ENCODE peak calls at places on chromosomes 16 and 17, in ten cellular contexts. X is bronchial epithelial cell, I is NCI-H774, Q is GM06990, E is SW480, Y is fibroblast of the conjunctiva, C is fibroblast of pulmonary artery, P is left cardiac atrium, M is GDM1, H is aorta. R is an unnamed sample.

GRCh38 chr16:10172848-10173655 is 9.2 kb downstream of the GRIN2A start:
- DNase-seq in H (no peak), P (no peak), M (no peak), E (no peak), C (no peak), X (no peak), I (no peak), Q (no peak), Y (no peak), R (no peak)

GRCh38 chr17:33680479-33680878 is 387.4 kb upstream of the ASIC2 start:
- DNase-seq in X (no peak), Q (no peak), C (no peak), Y (no peak), P (no peak), M (no peak), E (no peak), I (no peak), H (no peak), R (no peak)

GRCh38 chr17:78538033-78538776 is 39.0 kb downstream of the DNAH17 start:
- DNase-seq in X (peak), E (peak), C (peak), M (no peak), H (peak), Y (no peak), Q (no peak), P (no peak), I (no peak), R (no peak)

GRCh38 chr17:36183001-36183810 is 6.8 kb upstream of the TBC1D3B start:
- DNase-seq in X (peak), Q (no peak), E (peak), H (peak), C (peak), Y (peak), P (peak), I (no peak), M (no peak), R (no peak)

GRCh38 chr16:64440005-64440404 is 681.9 kb downstream of the CDH11 start:
- DNase-seq in C (no peak), Q (no peak), I (no peak), M (no peak), E (no peak), Y (no peak), P (no peak), X (peak), H (no peak), R (no peak)

GRCh38 chr16:4090476-4090875 is 25.8 kb downstream of the ADCY9 start:
- DNase-seq in Q (no peak), X (no peak), M (no peak), I (no peak), Y (no peak), C (peak), P (peak), E (no peak), H (peak), R (no peak)

GRCh38 chr17:47239663-47240374 is 13.8 kb upstream of the ITGB3 start:
- DNase-seq in I (no peak), Q (peak), X (peak), E (peak), P (peak), Y (peak), C (peak), H (peak), M (peak), R (peak)

GRCh38 chr17:9905902-9906301 is 831 bp upstream of the RCVRN start:
- DNase-seq in E (peak), I (no peak), C (peak), Q (no peak), M (no peak), P (peak), Y (no peak), X (no peak), H (no peak), R (no peak)

GRCh38 chr16:81446318-81447275 is 2.0 kb downstream of the CMIP start:
- DNase-seq in P (peak), X (peak), C (no peak), I (no peak), E (peak), H (peak), Y (no peak), M (no peak), Q (peak), R (no peak)

GRCh38 chr17:34319087-34319486 is at the start of gene CCL8:
- DNase-seq in C (peak), Q (no peak), E (no peak), X (no peak), M (no peak), H (no peak), I (no peak), P (no peak), Y (no peak), R (no peak)

GRCh38 chr17:9473716-9474115 is 101.9 kb downstream of the STX8 start:
- DNase-seq in H (no peak), I (no peak), M (no peak), C (peak), X (peak), P (no peak), Y (no peak), Q (no peak), E (no peak), R (no peak)

GRCh38 chr16:69566437-69567030 is 768 bp downstream of the NFAT5 start:
- DNase-seq in M (no peak), P (peak), X (peak), I (no peak), C (peak), E (no peak), H (peak), Y (peak), Q (peak), R (no peak)

R was measured in GF-D8.